ENCODE peak calls at places on chromosomes 5 and 9, in ten cellular contexts. G is psoas muscle, L is fibroblast of mammary gland, X is fibroblast of villous mesenchyme, O is A549, T is tibial nerve, E is AG04450, W is GM10248, K is GM06990, Q is neural crest cell. Y is an unnamed sample.
A peak's percentile ranks its signal among the peaks of the same experiment; 100 is the strongest.

GRCh38 chr5:147727200-147727599 is 55.3 kb downstream of the JAKMIP2 start:
- DNase-seq in G (no peak), Q (no peak), L (no peak), O (no peak), E (no peak), X (no peak), K (no peak), W (no peak), T (no peak), Y (no peak)

GRCh38 chr9:85115473-85115872 is 445.9 kb downstream of the NTRK2 start:
- DNase-seq in K (no peak), G (no peak), L (no peak), E (no peak), O (no peak), Q (no peak), T (no peak), W (no peak), X (no peak), Y (no peak)

GRCh38 chr5:9297171-9297570 is 248.7 kb downstream of the SEMA5A start:
- DNase-seq in O (no peak), W (no peak), T (no peak), K (no peak), L (no peak), E (no peak), Q (no peak), X (no peak), G (no peak), Y (no peak)

GRCh38 chr9:121748727-121749546 is 97.5 kb downstream of the DAB2IP start:
- DNase-seq in W (no peak), L (no peak), E (no peak), X (peak; percentile 43), Q (no peak), T (no peak), O (no peak), G (peak; percentile 70), K (no peak), Y (no peak)

GRCh38 chr5:156981481-156981880 is 18.5 kb upstream of the TIMD4 start:
- DNase-seq in O (no peak), K (no peak), X (no peak), E (no peak), T (no peak), L (no peak), G (no peak), Q (no peak), W (no peak), Y (no peak)

GRCh38 chr5:148186248-148187003 is 16.4 kb upstream of the SPINK6 start:
- DNase-seq in W (no peak), K (peak; percentile 24), G (no peak), E (no peak), O (no peak), X (peak; percentile 34), Q (no peak), T (no peak), L (peak; percentile 83), Y (peak; percentile 66)

GRCh38 chr5:128579111-128579510 is 41.1 kb upstream of the FBN2 start:
- DNase-seq in W (no peak), K (no peak), Q (no peak), O (peak; percentile 61), L (peak; percentile 79), E (no peak), G (no peak), X (peak; percentile 88), T (no peak), Y (peak; percentile 92)

GRCh38 chr9:93143830-93144530 is 9.9 kb upstream of the NINJ1 start:
- DNase-seq in Q (no peak), E (no peak), W (no peak), O (no peak), K (peak; percentile 53), X (no peak), L (no peak), G (peak; percentile 40), T (no peak), Y (no peak)

GRCh38 chr5:143166661-143167420 is 236.6 kb downstream of the NR3C1 start:
- DNase-seq in G (no peak), O (no peak), X (no peak), T (no peak), W (no peak), K (no peak), Q (no peak), L (no peak), E (no peak), Y (no peak)

GRCh38 chr5:172691886-172692285 is 50.8 kb downstream of the NEURL1B start:
- DNase-seq in W (no peak), O (no peak), K (no peak), G (no peak), E (no peak), T (no peak), X (no peak), Q (no peak), L (no peak), Y (no peak)

GRCh38 chr9:126131066-126132010 is 195.3 kb upstream of the MVB12B start:
- DNase-seq in K (no peak), G (no peak), L (no peak), Q (no peak), E (no peak), O (no peak), W (no peak), T (no peak), X (no peak), Y (no peak)

GRCh38 chr9:88980732-88981336 is 10.4 kb upstream of the S1PR3 start:
- DNase-seq in O (no peak), W (no peak), X (no peak), G (no peak), E (peak; percentile 38), T (no peak), K (no peak), L (peak; percentile 92), Q (no peak), Y (no peak)

GRCh38 chr5:53219174-53219573 is 109.6 kb upstream of the MOCS2 start:
- DNase-seq in X (no peak), Q (no peak), O (no peak), T (no peak), K (no peak), E (no peak), G (no peak), L (no peak), W (no peak), Y (no peak)

GRCh38 chr9:12853021-12853420 is 78.2 kb downstream of the LURAP1L start:
- DNase-seq in Q (no peak), L (no peak), K (no peak), T (no peak), E (no peak), O (peak; percentile 16), W (no peak), X (no peak), G (no peak), Y (no peak)

GRCh38 chr5:150656191-150657132 is 4.6 kb upstream of the MYOZ3 start:
- DNase-seq in O (peak; percentile 60), X (no peak), E (no peak), T (no peak), Q (peak; percentile 82), G (peak; percentile 82), L (peak; percentile 38), K (peak; percentile 85), W (peak; percentile 92), Y (peak; percentile 64)
- TF ChIP-seq CTCF in O (peak; percentile 90), X (peak; percentile 40), E (peak; percentile 45), T (peak; percentile 89), Q (peak; percentile 87), G (peak; percentile 87), L (peak; percentile 36), K (peak; percentile 48), W (peak; percentile 86), Y (peak; percentile 60)

GRCh38 chr5:97986069-97986468 is 787.4 kb upstream of the RGMB start:
- DNase-seq in G (no peak), O (no peak), L (peak; percentile 54), T (no peak), W (no peak), Q (no peak), X (peak; percentile 26), E (no peak), K (no peak), Y (peak; percentile 57)
- TF ChIP-seq CTCF in G (no peak), O (no peak), L (peak; percentile 5), T (no peak), W (no peak), Q (no peak), X (peak; percentile 15), E (no peak), K (no peak), Y (peak; percentile 26)

GRCh38 chr5:159207616-159208507 is 1.5 kb downstream of the RNF145 start:
- DNase-seq in L (peak; percentile 79), W (peak; percentile 63), O (peak; percentile 85), X (peak; percentile 82), T (peak; percentile 48), Q (peak; percentile 52), G (peak; percentile 69), E (peak; percentile 51), K (peak; percentile 79), Y (peak; percentile 79)
- TF ChIP-seq CTCF in L (no peak), W (no peak), O (no peak), X (no peak), T (no peak), Q (no peak), G (no peak), E (no peak), K (no peak), Y (peak; percentile 11)

GRCh38 chr5:142153674-142154448 is 45.3 kb downstream of the NDFIP1 start:
- DNase-seq in L (no peak), G (no peak), W (no peak), K (no peak), X (no peak), E (no peak), O (no peak), T (no peak), Q (no peak), Y (no peak)
- TF ChIP-seq CTCF in L (no peak), G (no peak), W (no peak), K (no peak), X (no peak), E (no peak), O (no peak), T (no peak), Q (no peak), Y (no peak)

DNA sequence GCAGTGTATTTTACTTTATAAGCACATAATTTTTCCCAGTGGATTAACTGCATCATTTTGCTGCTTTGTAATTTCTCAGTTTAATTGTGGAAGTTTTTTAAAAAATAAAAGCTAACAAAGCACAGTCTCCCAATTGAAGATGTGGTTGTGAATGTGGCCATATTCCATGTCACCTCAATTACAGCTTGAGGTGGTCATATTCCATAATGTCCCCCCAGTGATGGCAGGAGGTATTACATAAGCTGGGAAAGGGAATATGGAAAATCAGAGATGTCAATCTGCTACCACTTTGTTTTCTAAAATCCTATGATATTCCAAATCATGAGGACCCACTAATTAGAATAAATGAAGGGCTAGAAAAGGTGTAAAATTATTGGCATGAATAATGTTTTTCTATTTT is 1672.0 kb upstream of the CDH9 start:
- DNase-seq in O (no peak), T (no peak), G (no peak), E (no peak), L (no peak), W (no peak), Q (no peak), X (no peak), K (no peak), Y (no peak)
- TF ChIP-seq CTCF in O (no peak), T (no peak), G (no peak), E (no peak), L (no peak), W (no peak), Q (peak; percentile 46), X (peak; percentile 7), K (no peak), Y (peak; percentile 33)

Y was measured in choroid plexus epithelial cell.